ENCODE peak calls at places on chromosomes 7 and 10, in nine cellular contexts. R, E, H, C, I, Y, M, P and U are unnamed samples.

GRCh38 chr7:24917510-24918239 is 62.3 kb downstream of the OSBPL3 start:
- DNase-seq in I (no peak), P (no peak), R (no peak), E (no peak), H (no peak), M (no peak), Y (no peak), C (no peak), U (no peak)

GRCh38 chr10:28533571-28534304 is 820 bp downstream of the WAC start:
- DNase-seq in C (peak), I (peak), R (peak), Y (peak), H (peak), P (peak), E (peak), M (no peak), U (peak)

GRCh38 chr7:101690061-101690460 is 61.0 kb upstream of the MYL10 start:
- DNase-seq in M (no peak), R (peak), H (no peak), C (no peak), E (no peak), P (no peak), Y (no peak), I (no peak), U (no peak)

GRCh38 chr7:44277851-44278250 is 47.5 kb downstream of the CAMK2B start:
- DNase-seq in H (no peak), M (no peak), Y (peak), C (no peak), R (peak), P (no peak), I (no peak), E (no peak), U (no peak)

GRCh38 chr10:96764345-96764744 is 44.0 kb upstream of the PIK3AP1 start:
- DNase-seq in H (no peak), P (no peak), I (no peak), E (no peak), C (no peak), M (no peak), R (no peak), Y (no peak), U (no peak)

GRCh38 chr7:141960687-141961422 is 12.7 kb downstream of the TAS2R38 start:
- DNase-seq in P (no peak), I (no peak), M (no peak), Y (no peak), H (no peak), R (no peak), E (no peak), C (no peak), U (no peak)

GRCh38 chr10:7606977-7607404 is 59.8 kb downstream of the ITIH5 start:
- DNase-seq in I (peak), M (no peak), R (peak), H (no peak), E (no peak), Y (no peak), P (no peak), C (no peak), U (no peak)

GRCh38 chr7:22121702-22122474 is 176.2 kb upstream of the CDCA7L start:
- DNase-seq in H (no peak), M (no peak), P (no peak), C (peak), Y (no peak), R (peak), I (no peak), E (no peak), U (no peak)

GRCh38 chr10:110354322-110354766 is 49.6 kb upstream of the SMNDC1 start:
- DNase-seq in H (peak), I (peak), P (peak), C (peak), Y (peak), R (peak), M (peak), E (peak), U (no peak)

GRCh38 chr7:42378149-42378548 is 141.1 kb upstream of the GLI3 start:
- DNase-seq in E (no peak), R (no peak), C (no peak), I (no peak), Y (no peak), P (no peak), M (no peak), H (no peak), U (no peak)

GRCh38 chr10:51397244-51397643 is 302.2 kb downstream of the CSTF2T start:
- DNase-seq in R (no peak), Y (no peak), H (no peak), I (no peak), C (no peak), P (no peak), E (no peak), M (no peak), U (no peak)

GRCh38 chr10:107451047-107451446 is 286.5 kb upstream of the SORCS1 start:
- DNase-seq in R (no peak), I (no peak), C (no peak), E (no peak), M (no peak), H (no peak), Y (no peak), P (no peak), U (no peak)

GRCh38 chr10:104339469-104340098 is 1.3 kb upstream of the ITPRIP start:
- DNase-seq in I (peak), C (peak), R (peak), E (no peak), H (peak), M (no peak), Y (peak), P (peak), U (no peak)

GRCh38 chr10:79374312-79375191 is 27.3 kb downstream of the PPIF start:
- DNase-seq in Y (peak), R (peak), P (peak), M (peak), E (peak), I (peak), H (peak), C (peak), U (peak)

GRCh38 chr10:8726666-8727065 is 672.2 kb downstream of the GATA3 start:
- DNase-seq in I (no peak), E (no peak), Y (no peak), P (no peak), M (no peak), C (no peak), R (no peak), H (no peak), U (no peak)

GRCh38 chr10:72162978-72163377 is 52.8 kb upstream of the ANAPC16 start:
- DNase-seq in H (no peak), R (no peak), M (no peak), Y (no peak), P (no peak), E (no peak), C (no peak), I (no peak), U (no peak)

GRCh38 chr10:36462194-36462593 is 663.2 kb upstream of the ANKRD30A start:
- DNase-seq in Y (no peak), R (no peak), M (no peak), P (no peak), H (no peak), C (no peak), I (peak), E (no peak), U (no peak)

GRCh38 chr10:128537888-128538287 is 411.7 kb upstream of the MKI67 start:
- DNase-seq in E (no peak), I (no peak), P (no peak), C (no peak), R (no peak), Y (no peak), H (no peak), M (no peak), U (no peak)

GRCh38 chr7:104275900-104276299 is 52.5 kb upstream of the LHFPL3 start:
- DNase-seq in C (no peak), P (no peak), I (no peak), M (no peak), Y (no peak), R (no peak), E (no peak), H (no peak), U (no peak)

GRCh38 chr7:115009139-115009538 is 87.2 kb downstream of the MDFIC start:
- DNase-seq in P (no peak), H (no peak), E (no peak), R (no peak), M (no peak), Y (no peak), I (no peak), C (no peak), U (no peak)

GRCh38 chr7:100680589-100681271 is 7.2 kb downstream of the GNB2 start:
- DNase-seq in M (no peak), C (no peak), Y (peak), H (no peak), P (no peak), R (no peak), I (no peak), E (no peak), U (no peak)

GRCh38 chr7:107966701-107967100 is 36.3 kb downstream of the LAMB1 start:
- DNase-seq in M (no peak), I (no peak), R (peak), Y (no peak), C (no peak), H (no peak), E (no peak), P (no peak), U (peak)

GRCh38 chr10:36493511-36493880 is 631.9 kb upstream of the ANKRD30A start:
- DNase-seq in H (no peak), E (no peak), C (no peak), M (no peak), P (no peak), R (no peak), I (no peak), Y (no peak), U (no peak)

GRCh38 chr10:24721254-24722106 is 2.2 kb downstream of the ARHGAP21 start:
- DNase-seq in E (peak), H (peak), Y (peak), I (peak), R (peak), P (no peak), M (no peak), C (peak), U (no peak)

GRCh38 chr7:153504288-153505075 is 547.7 kb upstream of the DPP6 start:
- DNase-seq in R (no peak), E (no peak), M (no peak), I (no peak), H (no peak), C (no peak), P (no peak), Y (no peak), U (no peak)

GRCh38 chr10:128739937-128740336 is 613.7 kb upstream of the MKI67 start:
- DNase-seq in H (no peak), Y (no peak), P (no peak), R (no peak), M (peak), I (no peak), C (no peak), E (no peak), U (no peak)

GRCh38 chr7:11592699-11593098 is 239.3 kb downstream of the THSD7A start:
- DNase-seq in P (no peak), E (no peak), M (no peak), C (no peak), I (no peak), Y (no peak), R (no peak), H (no peak), U (no peak)

GRCh38 chr10:32125023-32125422 is 68.8 kb upstream of the KIF5B start:
- DNase-seq in E (no peak), H (no peak), Y (no peak), R (no peak), M (no peak), I (no peak), C (no peak), P (no peak), U (no peak)

GRCh38 chr10:123556736-123557135 is 109.4 kb upstream of the GPR26 start:
- DNase-seq in E (no peak), M (no peak), C (no peak), R (no peak), P (no peak), H (no peak), Y (peak), I (no peak), U (no peak)

GRCh38 chr7:17099083-17099973 is 199.1 kb upstream of the AHR start:
- DNase-seq in H (peak), R (peak), C (no peak), I (peak), E (peak), Y (peak), M (peak), P (no peak), U (no peak)

GRCh38 chr10:53236941-53237340 is 464.4 kb upstream of the MBL2 start:
- DNase-seq in C (no peak), E (no peak), Y (no peak), R (no peak), M (no peak), H (no peak), I (no peak), P (no peak), U (no peak)

GRCh38 chr10:133421336-133422222 is 2.8 kb downstream of the SPRN start:
- DNase-seq in R (no peak), H (peak), C (no peak), P (no peak), I (no peak), E (no peak), Y (no peak), M (no peak), U (no peak)
- TF ChIP-seq POLR2A in R (no peak), H (no peak), C (no peak), P (no peak), I (no peak), E (no peak), Y (no peak), M (no peak), U (no peak)

GRCh38 chr7:28180364-28181147 is at the start of gene JAZF1:
- DNase-seq in R (peak), Y (peak), E (peak), C (peak), I (peak), M (no peak), H (peak), P (peak), U (peak)
- TF ChIP-seq POLR2A in R (no peak), Y (no peak), E (no peak), C (no peak), I (no peak), M (no peak), H (no peak), P (no peak), U (no peak)

GRCh38 chr7:29989257-29989995 is at the start of gene SCRN1:
- DNase-seq in C (peak), P (peak), R (peak), M (no peak), I (no peak), Y (peak), E (peak), H (peak), U (peak)
- TF ChIP-seq POLR2A in C (no peak), P (peak), R (no peak), M (peak), I (no peak), Y (no peak), E (peak), H (peak), U (no peak)

DNA sequence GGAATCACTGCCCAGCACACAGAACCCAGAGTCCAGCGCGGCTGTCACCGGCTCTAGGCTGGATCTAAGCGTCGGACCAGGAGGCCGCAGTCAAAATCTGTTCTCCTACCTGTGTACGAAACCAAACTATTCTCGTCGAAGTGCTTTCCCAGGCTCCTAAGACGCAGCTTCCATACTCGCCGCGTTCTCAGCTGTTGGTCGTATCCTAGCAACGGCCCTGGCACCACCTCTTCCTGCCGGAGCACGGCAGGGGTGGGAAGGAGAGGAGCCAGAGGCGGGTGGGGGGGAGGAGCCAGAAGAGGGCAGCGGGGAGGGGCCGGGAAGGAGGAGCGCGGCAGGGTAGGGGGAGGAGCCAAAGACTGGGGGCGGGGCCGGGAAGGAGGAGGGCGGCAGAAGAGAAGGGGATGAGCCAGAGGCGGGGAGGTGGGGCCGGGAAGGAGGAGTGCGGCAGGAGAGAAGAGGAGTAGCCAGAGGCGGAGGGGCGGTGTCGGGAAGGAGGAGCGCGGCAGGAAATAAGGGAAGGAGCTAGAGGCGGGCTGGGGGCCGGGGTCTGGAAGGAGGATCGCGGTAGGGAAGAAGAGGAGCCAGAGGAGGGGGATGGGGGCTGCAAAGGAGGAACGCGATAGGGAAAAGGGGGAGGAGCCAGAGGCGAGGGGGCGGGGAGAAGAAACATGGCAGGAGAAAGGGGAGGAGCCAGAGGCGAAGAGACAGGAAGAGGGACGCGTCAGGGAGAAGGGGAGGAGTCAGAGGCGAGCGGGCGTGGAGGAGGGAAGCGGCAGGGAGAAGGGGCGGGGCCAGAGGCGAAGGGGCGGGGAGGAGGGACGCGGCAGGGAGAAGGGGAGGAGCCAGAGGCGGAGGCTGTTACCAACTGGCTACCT is at the start of gene IQUB:
- DNase-seq in M (peak), H (peak), P (peak), Y (peak), C (peak), I (peak), E (peak), R (peak), U (peak)
- TF ChIP-seq POLR2A in M (no peak), H (peak), P (peak), Y (no peak), C (no peak), I (no peak), E (no peak), R (peak), U (peak)

GRCh38 chr10:26446258-26446657 is 8.1 kb downstream of the APBB1IP start:
- DNase-seq in H (no peak), E (no peak), Y (no peak), I (no peak), P (no peak), R (no peak), C (no peak), M (no peak), U (no peak)
- TF ChIP-seq POLR2A in H (no peak), E (no peak), Y (no peak), I (no peak), P (no peak), R (no peak), C (no peak), M (no peak), U (no peak)

DNA sequence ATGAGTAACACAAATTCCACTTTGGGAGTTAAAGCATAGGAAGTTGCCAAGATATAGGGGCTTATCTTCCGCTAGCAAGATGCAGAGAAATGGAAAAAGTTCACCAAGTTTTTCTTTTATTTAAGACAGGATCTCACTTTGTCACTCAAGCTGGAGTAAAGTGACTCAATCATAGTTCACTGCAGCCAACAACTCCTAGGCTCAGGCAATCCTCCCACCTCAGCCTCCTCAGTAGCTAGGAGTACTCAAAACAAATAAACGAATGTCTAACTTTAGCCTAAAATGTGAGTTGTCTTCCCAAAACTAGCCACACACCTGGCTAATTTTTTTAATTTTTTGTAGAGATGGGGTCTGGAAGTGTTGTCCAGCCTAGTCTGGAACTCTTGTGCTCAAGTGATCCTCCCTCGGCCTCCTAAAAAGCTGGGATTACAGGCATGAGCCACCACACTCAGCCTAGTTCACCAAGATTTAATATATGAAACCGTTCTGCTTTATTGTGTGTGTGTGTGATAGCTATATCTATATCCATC is 9.9 kb downstream of the VIM start:
- DNase-seq in M (no peak), C (no peak), P (no peak), I (no peak), R (no peak), H (no peak), E (no peak), Y (no peak), U (no peak)
- TF ChIP-seq POLR2A in M (no peak), C (no peak), P (no peak), I (no peak), R (no peak), H (no peak), E (no peak), Y (no peak), U (peak)

GRCh38 chr7:138161600-138162081 is 85.4 kb downstream of the AKR1D1 start:
- DNase-seq in E (peak), I (peak), Y (peak), M (peak), H (peak), P (peak), C (peak), R (peak), U (peak)
- TF ChIP-seq POLR2A in E (no peak), I (no peak), Y (no peak), M (no peak), H (no peak), P (no peak), C (no peak), R (no peak), U (no peak)

GRCh38 chr7:155166673-155167370 is 96.7 kb downstream of the HTR5A start:
- DNase-seq in Y (peak), E (no peak), M (peak), H (no peak), C (no peak), P (no peak), R (no peak), I (no peak), U (peak)
- TF ChIP-seq POLR2A in Y (no peak), E (no peak), M (no peak), H (no peak), C (no peak), P (no peak), R (no peak), I (no peak), U (peak)

GRCh38 chr7:140696679-140697446 is at the start of gene NDUFB2:
- DNase-seq in E (peak), M (peak), C (peak), P (peak), I (peak), H (peak), R (peak), Y (peak), U (peak)
- TF ChIP-seq POLR2A in E (peak), M (peak), C (peak), P (peak), I (peak), H (peak), R (peak), Y (peak), U (peak)